ENCODE peak calls at places on chromosomes 5 and 9, in ten cellular contexts. C, K, Q, M, F, H, G, Z, B and X are unnamed samples.

GRCh38 chr5:137778772-137779564 is 24.8 kb upstream of the HNRNPA0 start:
- DNase-seq in C (no peak), K (peak; percentile 22), Q (no peak), M (no peak), F (no peak), H (peak; percentile 73), G (peak; percentile 24), Z (no peak), B (no peak), X (peak; percentile 26)

GRCh38 chr5:62578540-62578939 is at the start of gene LRRC70:
- DNase-seq in C (no peak), K (peak; percentile 17), Q (no peak), M (no peak), F (no peak), H (no peak), G (no peak), Z (peak; percentile 47), B (no peak), X (no peak)

GRCh38 chr5:143707797-143708196 is 104.2 kb upstream of the HMHB1 start:
- DNase-seq in C (no peak), K (no peak), Q (no peak), M (no peak), F (no peak), H (peak; percentile 76), G (no peak), Z (no peak), B (no peak), X (no peak)

GRCh38 chr5:150774145-150774544 is 4.4 kb upstream of the SMIM3 start:
- DNase-seq in C (no peak), K (no peak), Q (no peak), M (no peak), F (no peak), H (peak; percentile 90), G (peak; percentile 91), Z (no peak), B (no peak), X (no peak)

GRCh38 chr5:169029661-169030274 is 271.2 kb downstream of the SLIT3 start:
- DNase-seq in C (no peak), K (no peak), Q (no peak), M (no peak), F (no peak), H (peak; percentile 49), G (no peak), Z (no peak), B (no peak), X (no peak)

GRCh38 chr9:136880651-136881050 is 5.7 kb upstream of the TRAF2 start:
- DNase-seq in C (no peak), K (no peak), Q (no peak), M (no peak), F (no peak), H (no peak), G (no peak), Z (no peak), B (no peak), X (peak; percentile 64)

GRCh38 chr5:38029431-38030065 is 189.7 kb upstream of the GDNF start:
- DNase-seq in C (no peak), K (no peak), Q (no peak), M (no peak), F (no peak), H (no peak), G (peak; percentile 19), Z (no peak), B (no peak), X (no peak)

GRCh38 chr5:138179277-138179857 is 455 bp downstream of the KIF20A start:
- DNase-seq in C (no peak), K (no peak), Q (no peak), M (no peak), F (no peak), H (peak; percentile 39), G (peak; percentile 9), Z (no peak), B (no peak), X (no peak)

GRCh38 chr5:143552680-143553079 is 149.2 kb upstream of the NR3C1 start:
- DNase-seq in C (no peak), K (no peak), Q (no peak), M (no peak), F (no peak), H (no peak), G (no peak), Z (peak; percentile 31), B (no peak), X (no peak)

GRCh38 chr9:19637084-19637483 is 151.8 kb downstream of the SLC24A2 start:
- DNase-seq in C (no peak), K (no peak), Q (no peak), M (no peak), F (no peak), H (no peak), G (no peak), Z (no peak), B (no peak), X (no peak)

GRCh38 chr5:891117-891836 is 1.3 kb downstream of the BRD9 start:
- DNase-seq in C (no peak), K (no peak), Q (no peak), M (no peak), F (peak; percentile 31), H (peak; percentile 11), G (peak; percentile 75), Z (peak; percentile 66), B (no peak), X (no peak)

DNA sequence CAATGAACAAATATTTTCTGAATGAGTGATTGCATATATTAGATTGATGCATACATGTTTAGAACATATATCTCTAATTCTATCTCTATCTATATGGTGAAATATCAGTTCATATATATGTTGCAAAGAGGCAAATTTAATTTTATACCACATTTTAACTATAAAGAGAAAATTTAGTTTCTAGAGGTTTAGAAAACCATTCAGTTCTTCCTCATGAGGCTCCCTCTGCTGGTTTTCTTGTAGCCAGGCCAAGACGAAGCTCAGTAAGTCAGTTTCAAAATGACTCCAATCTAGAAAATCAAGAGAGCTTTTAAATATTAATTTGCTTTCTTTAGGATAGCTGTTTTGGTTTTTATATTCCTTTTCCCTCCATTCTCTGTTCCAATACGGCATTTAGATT is 312.1 kb downstream of the TMEM232 start:
- DNase-seq in C (no peak), K (no peak), Q (no peak), M (no peak), F (no peak), H (peak; percentile 49), G (no peak), Z (no peak), B (no peak), X (peak; percentile 37)
- TF ChIP-seq CTCF in C (no peak), K (no peak), Q (no peak), M (peak; percentile 28), F (no peak), H (peak; percentile 68), G (peak; percentile 52), Z (no peak), B (peak; percentile 51), X (peak; percentile 36)

GRCh38 chr5:89849819-89850515 is 559.6 kb downstream of the CETN3 start:
- DNase-seq in C (no peak), K (no peak), Q (no peak), M (no peak), F (no peak), H (no peak), G (no peak), Z (no peak), B (no peak), X (no peak)

GRCh38 chr5:89847743-89848142 is 561.8 kb downstream of the CETN3 start:
- DNase-seq in C (no peak), K (no peak), Q (no peak), M (no peak), F (no peak), H (peak; percentile 29), G (peak; percentile 44), Z (no peak), B (no peak), X (no peak)

GRCh38 chr5:89850516-89850865 is 559.1 kb downstream of the CETN3 start:
- DNase-seq in C (no peak), K (no peak), Q (no peak), M (no peak), F (no peak), H (no peak), G (no peak), Z (no peak), B (no peak), X (no peak)

GRCh38 chr5:89844548-89844947 is 565.0 kb downstream of the CETN3 start:
- DNase-seq in C (no peak), K (no peak), Q (no peak), M (no peak), F (no peak), H (no peak), G (no peak), Z (no peak), B (no peak), X (no peak)
- TF ChIP-seq CTCF in C (no peak), K (no peak), Q (no peak), M (no peak), F (no peak), H (no peak), G (peak; percentile 17), Z (no peak), B (no peak), X (no peak)

GRCh38 chr5:140136624-140137023 is 10.9 kb downstream of the IGIP start:
- DNase-seq in C (no peak), K (no peak), Q (no peak), M (no peak), F (no peak), H (no peak), G (no peak), Z (no peak), B (no peak), X (no peak)

GRCh38 chr5:140133514-140134167 is 7.9 kb downstream of the IGIP start:
- DNase-seq in C (no peak), K (no peak), Q (no peak), M (no peak), F (no peak), H (no peak), G (no peak), Z (no peak), B (no peak), X (no peak)

GRCh38 chr5:140134277-140134935 is 8.7 kb downstream of the IGIP start:
- DNase-seq in C (no peak), K (no peak), Q (no peak), M (no peak), F (no peak), H (no peak), G (no peak), Z (no peak), B (no peak), X (no peak)

GRCh38 chr5:140131967-140132409 is 6.3 kb downstream of the IGIP start:
- DNase-seq in C (peak; percentile 44), K (no peak), Q (no peak), M (no peak), F (no peak), H (peak; percentile 96), G (peak; percentile 91), Z (no peak), B (no peak), X (no peak)

DNA sequence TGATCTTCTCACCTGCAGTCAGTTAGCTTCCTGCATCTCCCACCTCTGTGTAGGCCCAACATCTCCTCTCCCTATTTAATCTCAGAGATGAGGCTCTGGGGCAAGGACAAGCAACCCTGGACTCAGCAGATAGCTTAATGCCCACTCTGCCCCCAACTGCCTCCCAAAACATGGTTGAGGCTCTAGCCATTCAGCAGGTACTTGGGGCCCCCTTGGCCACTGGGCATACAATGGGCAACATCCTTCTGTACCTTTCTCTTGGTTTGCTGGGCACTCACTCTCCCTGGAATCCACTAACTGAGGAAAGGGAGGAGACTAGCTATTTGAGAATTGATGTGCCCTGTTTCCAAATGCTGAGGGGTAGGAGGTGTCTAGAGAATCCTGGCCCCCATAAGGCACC is 9.4 kb downstream of the IGIP start:
- DNase-seq in C (no peak), K (no peak), Q (no peak), M (no peak), F (no peak), H (no peak), G (no peak), Z (no peak), B (no peak), X (no peak)
- TF ChIP-seq CTCF in C (no peak), K (no peak), Q (no peak), M (no peak), F (no peak), H (no peak), G (no peak), Z (no peak), B (no peak), X (no peak)

GRCh38 chr9:30967484-30967883 is 1417.0 kb upstream of the ACO1 start:
- DNase-seq in C (no peak), K (no peak), Q (no peak), M (no peak), F (no peak), H (no peak), G (peak; percentile 6), Z (no peak), B (no peak), X (no peak)
- TF ChIP-seq CTCF in C (no peak), K (no peak), Q (no peak), M (no peak), F (no peak), H (no peak), G (peak; percentile 37), Z (no peak), B (no peak), X (no peak)